ENCODE peak calls at places on chromosome 15, in six cellular contexts. One of them, this sample, is unnamed.
A peak's percentile ranks its signal among the peaks of the same experiment; 100 is the strongest.

GRCh38 chr15:42065008-42065407 is 29.4 kb downstream of the PLA2G4D start:
- DNase-seq in A549: no peak
- DNase-seq in stomach: peak; percentile 24
- DNase-seq in H1: no peak
- DNase-seq in SK-N-SH: peak; percentile 56
- DNase-seq in HepG2: peak; percentile 64
- DNase-seq in this sample: no peak

GRCh38 chr15:76201536-76202255 is 109.6 kb downstream of the ETFA start:
- DNase-seq in A549: no peak
- DNase-seq in SK-N-SH: no peak
- DNase-seq in stomach: no peak
- DNase-seq in H1: no peak
- DNase-seq in HepG2: no peak
- DNase-seq in this sample: no peak

GRCh38 chr15:101168898-101169297 is 83.0 kb downstream of the CHSY1 start:
- DNase-seq in SK-N-SH: no peak
- DNase-seq in H1: no peak
- DNase-seq in stomach: no peak
- DNase-seq in A549: no peak
- DNase-seq in HepG2: no peak
- DNase-seq in this sample: no peak

GRCh38 chr15:73965730-73966103 is 26.4 kb downstream of the STOML1 start:
- DNase-seq in HepG2: no peak
- DNase-seq in SK-N-SH: no peak
- DNase-seq in stomach: no peak
- DNase-seq in H1: no peak
- DNase-seq in A549: no peak
- DNase-seq in this sample: no peak

GRCh38 chr15:52422001-52422400 is 106.7 kb downstream of the MYO5A start:
- DNase-seq in stomach: no peak
- DNase-seq in A549: no peak
- DNase-seq in HepG2: no peak
- DNase-seq in SK-N-SH: no peak
- DNase-seq in H1: no peak
- DNase-seq in this sample: no peak

GRCh38 chr15:39127925-39128617 is 452.8 kb upstream of the THBS1 start:
- DNase-seq in SK-N-SH: no peak
- DNase-seq in H1: no peak
- DNase-seq in HepG2: peak; percentile 98
- DNase-seq in A549: peak; percentile 96
- DNase-seq in stomach: no peak
- DNase-seq in this sample: peak; percentile 12

GRCh38 chr15:64455951-64456350 is 4.4 kb upstream of the ZNF609 start:
- DNase-seq in HepG2: no peak
- DNase-seq in SK-N-SH: no peak
- DNase-seq in stomach: no peak
- DNase-seq in A549: no peak
- DNase-seq in H1: no peak
- DNase-seq in this sample: peak; percentile 20

GRCh38 chr15:76196286-76196948 is 114.9 kb downstream of the ETFA start:
- DNase-seq in A549: peak; percentile 85
- DNase-seq in stomach: peak; percentile 82
- DNase-seq in HepG2: peak; percentile 86
- DNase-seq in SK-N-SH: peak; percentile 79
- DNase-seq in H1: no peak
- DNase-seq in this sample: peak; percentile 79

GRCh38 chr15:20349774-20350498 is 191.7 kb downstream of the GOLGA6L6 start:
- DNase-seq in stomach: peak; percentile 25
- DNase-seq in SK-N-SH: no peak
- DNase-seq in H1: no peak
- DNase-seq in HepG2: no peak
- DNase-seq in A549: peak; percentile 9
- DNase-seq in this sample: no peak

GRCh38 chr15:73982251-73982962 is 9.7 kb downstream of the STOML1 start:
- DNase-seq in SK-N-SH: no peak
- DNase-seq in A549: no peak
- DNase-seq in H1: no peak
- DNase-seq in HepG2: no peak
- DNase-seq in stomach: peak; percentile 72
- DNase-seq in this sample: peak; percentile 75

GRCh38 chr15:58307313-58307961 is 124.4 kb upstream of the LIPC start:
- DNase-seq in HepG2: no peak
- DNase-seq in A549: no peak
- DNase-seq in stomach: no peak
- DNase-seq in SK-N-SH: peak; percentile 50
- DNase-seq in H1: no peak
- DNase-seq in this sample: no peak

GRCh38 chr15:33218071-33218491 is 23.6 kb upstream of the FMN1 start:
- DNase-seq in A549: no peak
- DNase-seq in SK-N-SH: no peak
- DNase-seq in H1: no peak
- DNase-seq in HepG2: no peak
- DNase-seq in stomach: no peak
- DNase-seq in this sample: no peak

GRCh38 chr15:71596672-71597071 is 213.7 kb upstream of the NR2E3 start:
- DNase-seq in SK-N-SH: no peak
- DNase-seq in stomach: peak; percentile 81
- DNase-seq in HepG2: no peak
- DNase-seq in A549: peak; percentile 19
- DNase-seq in H1: no peak
- DNase-seq in this sample: peak; percentile 16

GRCh38 chr15:85168642-85169173 is 187.1 kb downstream of the PDE8A start:
- DNase-seq in stomach: peak; percentile 82
- DNase-seq in A549: peak; percentile 75
- DNase-seq in HepG2: peak; percentile 24
- DNase-seq in SK-N-SH: peak; percentile 46
- DNase-seq in H1: peak; percentile 72
- DNase-seq in this sample: peak; percentile 57

GRCh38 chr15:72237286-72238224 is 6.6 kb upstream of the PKM start:
- DNase-seq in SK-N-SH: peak; percentile 15
- DNase-seq in stomach: peak; percentile 64
- DNase-seq in A549: peak; percentile 97
- DNase-seq in H1: peak; percentile 43
- DNase-seq in HepG2: peak; percentile 85
- DNase-seq in this sample: peak; percentile 51

GRCh38 chr15:29736745-29737023 is 85.6 kb downstream of the TJP1 start:
- DNase-seq in H1: peak; percentile 0
- DNase-seq in A549: peak; percentile 94
- DNase-seq in stomach: no peak
- DNase-seq in SK-N-SH: no peak
- DNase-seq in HepG2: peak; percentile 92
- DNase-seq in this sample: no peak

GRCh38 chr15:90620379-90621134 is 90.8 kb downstream of the CRTC3 start:
- DNase-seq in HepG2: no peak
- DNase-seq in stomach: no peak
- DNase-seq in H1: no peak
- DNase-seq in A549: no peak
- DNase-seq in SK-N-SH: no peak
- DNase-seq in this sample: no peak

GRCh38 chr15:58506787-58507671 is 75.2 kb downstream of the LIPC start:
- DNase-seq in HepG2: no peak
- DNase-seq in H1: no peak
- DNase-seq in A549: no peak
- DNase-seq in stomach: no peak
- DNase-seq in SK-N-SH: no peak
- DNase-seq in this sample: no peak

GRCh38 chr15:35491999-35492398 is 54.0 kb downstream of the DPH6 start:
- DNase-seq in stomach: no peak
- DNase-seq in H1: no peak
- DNase-seq in HepG2: no peak
- DNase-seq in A549: no peak
- DNase-seq in SK-N-SH: no peak
- DNase-seq in this sample: peak; percentile 26

GRCh38 chr15:101161656-101162055 is 90.2 kb downstream of the CHSY1 start:
- DNase-seq in H1: no peak
- DNase-seq in stomach: no peak
- DNase-seq in A549: no peak
- DNase-seq in HepG2: no peak
- DNase-seq in SK-N-SH: no peak
- DNase-seq in this sample: no peak

GRCh38 chr15:60589728-60590127 is 110.8 kb upstream of the ICE2 start:
- DNase-seq in A549: no peak
- DNase-seq in stomach: no peak
- DNase-seq in HepG2: no peak
- DNase-seq in H1: no peak
- DNase-seq in SK-N-SH: no peak
- DNase-seq in this sample: no peak

GRCh38 chr15:60590935-60591490 is 112.1 kb upstream of the ICE2 start:
- DNase-seq in A549: peak; percentile 47
- DNase-seq in SK-N-SH: peak; percentile 73
- DNase-seq in HepG2: peak; percentile 96
- DNase-seq in H1: no peak
- DNase-seq in stomach: peak; percentile 55
- DNase-seq in this sample: peak; percentile 55

GRCh38 chr15:60591491-60592385 is 112.8 kb upstream of the ICE2 start:
- DNase-seq in H1: no peak
- DNase-seq in A549: peak; percentile 21
- DNase-seq in HepG2: no peak
- DNase-seq in stomach: peak; percentile 34
- DNase-seq in SK-N-SH: peak; percentile 83
- DNase-seq in this sample: peak; percentile 33

GRCh38 chr15:60594071-60594470 is 115.1 kb upstream of the ICE2 start:
- DNase-seq in H1: no peak
- DNase-seq in HepG2: no peak
- DNase-seq in stomach: no peak
- DNase-seq in SK-N-SH: no peak
- DNase-seq in A549: no peak
- DNase-seq in this sample: no peak

GRCh38 chr15:60592386-60593339 is 113.7 kb upstream of the ICE2 start:
- DNase-seq in stomach: peak; percentile 86
- DNase-seq in SK-N-SH: peak; percentile 88
- DNase-seq in H1: no peak
- DNase-seq in A549: peak; percentile 40
- DNase-seq in HepG2: peak; percentile 74
- DNase-seq in this sample: peak; percentile 90
- TF ChIP-seq EP300 in stomach: no peak
- TF ChIP-seq EP300 in SK-N-SH: no peak
- TF ChIP-seq EP300 in H1: no peak
- TF ChIP-seq EP300 in A549: no peak
- TF ChIP-seq EP300 in HepG2: no peak
- TF ChIP-seq EP300 in this sample: no peak

GRCh38 chr15:93716615-93717221 is 514.6 kb upstream of the MCTP2 start:
- DNase-seq in HepG2: no peak
- DNase-seq in H1: no peak
- DNase-seq in SK-N-SH: no peak
- DNase-seq in A549: no peak
- DNase-seq in stomach: no peak
- DNase-seq in this sample: no peak
- TF ChIP-seq EP300 in HepG2: no peak
- TF ChIP-seq EP300 in H1: no peak
- TF ChIP-seq EP300 in SK-N-SH: no peak
- TF ChIP-seq EP300 in A549: no peak
- TF ChIP-seq EP300 in stomach: no peak
- TF ChIP-seq EP300 in this sample: no peak

GRCh38 chr15:88391006-88391405 is 76.2 kb downstream of the MRPL46 start:
- DNase-seq in H1: no peak
- DNase-seq in stomach: no peak
- DNase-seq in HepG2: no peak
- DNase-seq in A549: no peak
- DNase-seq in SK-N-SH: no peak
- DNase-seq in this sample: no peak

GRCh38 chr15:88390502-88390901 is 76.7 kb downstream of the MRPL46 start:
- DNase-seq in SK-N-SH: no peak
- DNase-seq in A549: no peak
- DNase-seq in H1: no peak
- DNase-seq in stomach: no peak
- DNase-seq in HepG2: no peak
- DNase-seq in this sample: no peak

GRCh38 chr15:88391700-88392099 is 75.5 kb downstream of the MRPL46 start:
- DNase-seq in H1: no peak
- DNase-seq in stomach: no peak
- DNase-seq in A549: peak; percentile 70
- DNase-seq in HepG2: no peak
- DNase-seq in SK-N-SH: no peak
- DNase-seq in this sample: no peak

GRCh38 chr15:88389120-88389519 is 78.1 kb downstream of the MRPL46 start:
- DNase-seq in stomach: no peak
- DNase-seq in H1: no peak
- DNase-seq in A549: peak; percentile 70
- DNase-seq in HepG2: peak; percentile 33
- DNase-seq in SK-N-SH: no peak
- DNase-seq in this sample: no peak

DNA sequence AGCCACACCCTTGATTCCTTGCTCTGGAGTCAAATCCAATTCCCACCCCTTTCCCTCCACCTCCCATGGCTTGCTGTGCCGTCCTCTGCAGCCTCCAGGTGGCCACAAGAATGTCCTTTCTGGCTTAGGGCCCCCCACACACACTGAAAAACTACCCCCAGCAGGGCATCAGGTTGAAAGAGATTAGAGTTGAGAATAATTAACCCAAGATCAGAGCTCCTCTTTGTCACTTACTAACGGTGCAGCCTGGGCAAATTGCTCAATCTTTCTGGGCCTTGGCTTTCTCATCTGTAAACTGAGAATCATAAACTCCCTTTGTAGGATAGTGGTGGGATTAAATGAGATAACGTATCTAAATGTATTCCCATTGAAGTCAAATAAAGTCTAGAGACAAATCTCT is 78.5 kb downstream of the MRPL46 start:
- DNase-seq in H1: no peak
- DNase-seq in HepG2: peak; percentile 85
- DNase-seq in A549: peak; percentile 90
- DNase-seq in SK-N-SH: no peak
- DNase-seq in stomach: no peak
- DNase-seq in this sample: no peak
- TF ChIP-seq EP300 in H1: no peak
- TF ChIP-seq EP300 in HepG2: no peak
- TF ChIP-seq EP300 in A549: peak; percentile 98
- TF ChIP-seq EP300 in SK-N-SH: no peak
- TF ChIP-seq EP300 in stomach: no peak
- TF ChIP-seq EP300 in this sample: no peak

GRCh38 chr15:40136470-40136869 is 24.4 kb upstream of the BUB1B start:
- DNase-seq in stomach: no peak
- DNase-seq in SK-N-SH: no peak
- DNase-seq in H1: no peak
- DNase-seq in A549: no peak
- DNase-seq in HepG2: no peak
- DNase-seq in this sample: no peak

GRCh38 chr15:40137011-40137906 is 23.6 kb upstream of the BUB1B start:
- DNase-seq in stomach: no peak
- DNase-seq in HepG2: no peak
- DNase-seq in SK-N-SH: no peak
- DNase-seq in H1: no peak
- DNase-seq in A549: no peak
- DNase-seq in this sample: no peak

GRCh38 chr15:40133544-40133943 is 24.9 kb upstream of the BMF start:
- DNase-seq in HepG2: no peak
- DNase-seq in H1: no peak
- DNase-seq in A549: no peak
- DNase-seq in stomach: no peak
- DNase-seq in SK-N-SH: no peak
- DNase-seq in this sample: no peak

GRCh38 chr15:40142428-40142827 is 18.4 kb upstream of the BUB1B start:
- DNase-seq in A549: no peak
- DNase-seq in HepG2: no peak
- DNase-seq in SK-N-SH: no peak
- DNase-seq in stomach: no peak
- DNase-seq in H1: no peak
- DNase-seq in this sample: no peak

GRCh38 chr15:40137907-40138570 is 22.8 kb upstream of the BUB1B start:
- DNase-seq in H1: no peak
- DNase-seq in stomach: no peak
- DNase-seq in A549: no peak
- DNase-seq in SK-N-SH: no peak
- DNase-seq in HepG2: no peak
- DNase-seq in this sample: no peak
- TF ChIP-seq EP300 in H1: no peak
- TF ChIP-seq EP300 in stomach: no peak
- TF ChIP-seq EP300 in A549: no peak
- TF ChIP-seq EP300 in SK-N-SH: no peak
- TF ChIP-seq EP300 in HepG2: no peak
- TF ChIP-seq EP300 in this sample: no peak